ENCODE peak calls at places on chromosomes 2 and 18, in nine cellular contexts. J is CD8-positive, alpha-beta memory T cell; V is psoas muscle; R is DMS 273 treated with DMSO at 0.1 percent for 48 hours; A is pancreas; S is CD8-positive, alpha-beta T cell; C is cerebellar cortex; P is AG10803; U is nephron progenitor cell. D is an unnamed sample.
A peak's percentile ranks its signal among the peaks of the same experiment; 100 is the strongest.

GRCh38 chr18:30160124-30160523 is 882.4 kb downstream of the DSC3 start:
- DNase-seq in V (no peak), S (no peak), J (no peak), C (no peak), A (no peak), R (no peak), U (no peak), P (no peak), D (no peak)

GRCh38 chr2:221372156-221372870 is 199.8 kb downstream of the EPHA4 start:
- DNase-seq in C (no peak), P (no peak), J (no peak), A (no peak), V (no peak), S (no peak), R (no peak), U (peak; percentile 15), D (no peak)

GRCh38 chr2:47254464-47254863 is 99.4 kb upstream of the STPG4 start:
- DNase-seq in J (no peak), P (no peak), C (no peak), A (no peak), S (no peak), R (no peak), U (no peak), V (no peak), D (no peak)

GRCh38 chr2:439540-440465 is 151.9 kb upstream of the ALKAL2 start:
- DNase-seq in C (no peak), S (no peak), P (no peak), A (no peak), J (no peak), R (no peak), U (no peak), V (no peak), D (peak; percentile 61)

GRCh38 chr2:124692707-124693106 is 667.6 kb downstream of the CNTNAP5 start:
- DNase-seq in P (no peak), R (no peak), J (no peak), U (no peak), C (no peak), V (no peak), A (no peak), S (no peak), D (no peak)

GRCh38 chr2:174593574-174594203 is 3.9 kb downstream of the WIPF1 start:
- DNase-seq in R (no peak), C (no peak), P (peak; percentile 83), V (no peak), S (peak; percentile 80), J (peak; percentile 90), A (no peak), U (no peak), D (peak; percentile 41)

GRCh38 chr2:239570971-239571520 is 170.2 kb upstream of the HDAC4 start:
- DNase-seq in P (no peak), C (no peak), V (no peak), A (no peak), S (no peak), J (no peak), U (no peak), R (no peak), D (no peak)

GRCh38 chr2:28768422-28768821 is 16.8 kb downstream of the PPP1CB start:
- DNase-seq in C (no peak), U (no peak), J (no peak), S (no peak), R (no peak), P (no peak), V (no peak), A (no peak), D (no peak)

D was measured in Ammon's horn.